ENCODE peak calls at places on chromosomes 4 and X, in four cellular contexts. E is K562, G is GM12878, C is H1. H is an unnamed sample.

GRCh38 chrX:56762707-56763555 is 33.9 kb downstream of the NBDY start:
- DNase-seq in E (no peak), G (no peak), C (no peak), H (no peak)

GRCh38 chrX:69088171-69088938 is 76.9 kb downstream of the PJA1 start:
- DNase-seq in E (no peak), G (no peak), C (no peak), H (no peak)

GRCh38 chrX:16222123-16222522 is 54.8 kb downstream of the MAGEB17 start:
- DNase-seq in E (no peak), G (no peak), C (no peak), H (no peak)

GRCh38 chrX:46957299-46957698 is 45.1 kb downstream of the JADE3 start:
- DNase-seq in E (no peak), G (no peak), C (no peak), H (no peak)

GRCh38 chr4:37002625-37003024 is 241.9 kb upstream of the NWD2 start:
- DNase-seq in E (peak), G (no peak), C (no peak), H (no peak)

GRCh38 chrX:1207496-1208025 is 4.9 kb downstream of the CRLF2 start:
- DNase-seq in E (no peak), G (no peak), C (no peak), H (no peak)

GRCh38 chr4:53005149-53005546 is 143.0 kb downstream of the RASL11B start:
- DNase-seq in E (no peak), G (no peak), C (no peak), H (peak)

GRCh38 chrX:45187731-45188130 is 12.9 kb downstream of the DIPK2B start:
- DNase-seq in E (no peak), G (no peak), C (no peak), H (no peak)

GRCh38 chr4:4496604-4497372 is 45.1 kb downstream of the STX18 start:
- DNase-seq in E (no peak), G (no peak), C (no peak), H (no peak)
- TF ChIP-seq ATF2 in E (no peak), G (no peak), C (no peak), H (no peak)

GRCh38 chrX:48471504-48471903 is 1.4 kb upstream of the SLC38A5 start:
- DNase-seq in E (no peak), G (no peak), C (no peak), H (no peak)

GRCh38 chrX:48468693-48469691 is 1.1 kb downstream of the SLC38A5 start:
- DNase-seq in E (peak), G (no peak), C (peak), H (no peak)

GRCh38 chrX:48470833-48471118 is 716 bp upstream of the SLC38A5 start:
- DNase-seq in E (no peak), G (no peak), C (no peak), H (peak)

GRCh38 chrX:48472225-48472624 is 2.2 kb upstream of the SLC38A5 start:
- DNase-seq in E (no peak), G (no peak), C (no peak), H (no peak)

DNA sequence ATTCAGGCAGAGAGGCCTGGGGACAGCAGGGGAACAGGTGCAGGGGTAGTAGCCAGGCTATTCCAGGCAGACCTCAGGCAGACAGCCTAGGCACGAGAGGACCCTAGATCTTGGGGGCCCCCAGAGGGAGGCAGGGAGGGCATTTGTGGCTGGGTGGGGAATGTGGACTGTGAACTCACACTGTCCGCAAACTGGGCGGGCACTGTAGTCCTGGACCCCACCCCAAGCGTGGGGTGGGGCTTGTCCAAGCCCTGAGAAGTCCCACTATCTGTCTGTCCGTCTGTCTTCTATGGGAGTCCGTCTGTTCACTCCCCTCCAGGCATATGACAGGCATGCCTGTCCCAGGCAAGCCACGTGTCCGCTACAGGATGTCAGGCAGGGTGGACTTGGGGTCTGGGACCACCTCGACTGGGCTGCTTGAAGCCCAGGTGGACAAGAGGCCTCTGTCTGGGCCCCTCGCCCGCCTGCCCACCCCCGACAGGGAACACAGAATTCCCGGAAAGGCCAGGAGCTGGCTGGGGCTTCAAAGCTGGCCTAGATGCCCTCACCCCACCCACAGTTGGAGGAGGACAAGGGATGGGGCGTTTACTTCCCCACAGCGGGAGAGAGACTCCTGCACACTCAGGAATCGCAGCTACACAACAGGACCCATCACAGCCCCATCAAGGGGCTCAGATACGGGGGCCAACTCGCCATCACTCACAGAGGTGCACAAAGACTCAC is at the start of gene SLC38A5:
- DNase-seq in E (peak), G (no peak), C (no peak), H (peak)
- H3K4me3 ChIP-seq in E (peak), G (peak), C (peak), H (peak)

DNA sequence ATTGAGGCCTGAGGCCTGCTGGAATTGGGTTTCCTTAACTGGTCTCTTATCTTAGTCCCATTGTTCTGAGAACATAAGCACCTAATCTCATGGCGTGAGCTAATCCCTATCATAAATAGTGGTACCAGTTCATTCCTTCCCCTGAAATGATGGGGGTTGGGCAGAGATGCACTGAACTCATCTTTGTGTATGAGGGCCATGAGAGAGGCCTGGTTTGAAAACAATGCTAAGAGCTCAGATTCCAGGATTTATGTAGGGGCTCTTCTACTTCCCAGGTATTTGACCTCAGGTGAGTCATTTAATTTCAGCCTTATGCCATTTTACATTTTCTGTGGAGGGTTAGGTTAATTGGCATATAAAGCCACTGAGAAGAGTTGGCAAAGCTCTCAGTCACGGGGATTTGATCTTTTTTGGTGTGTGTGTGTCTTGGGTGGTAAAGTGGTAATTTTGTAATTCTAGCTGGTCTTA is 4.4 kb downstream of the RBM3 start:
- DNase-seq in E (no peak), G (no peak), C (no peak), H (no peak)
- TF ChIP-seq ATF2 in E (no peak), G (no peak), C (peak), H (no peak)

GRCh38 chr4:76681996-76682395 is 215.9 kb downstream of the SOWAHB start:
- DNase-seq in E (no peak), G (no peak), C (no peak), H (no peak)

GRCh38 chr4:76679691-76680090 is 218.3 kb downstream of the SOWAHB start:
- DNase-seq in E (no peak), G (no peak), C (no peak), H (no peak)

GRCh38 chr4:76687730-76688441 is 210.1 kb downstream of the SOWAHB start:
- DNase-seq in E (no peak), G (no peak), C (no peak), H (no peak)

GRCh38 chr4:76680934-76681333 is 217.0 kb downstream of the SOWAHB start:
- DNase-seq in E (no peak), G (no peak), C (no peak), H (no peak)

GRCh38 chr4:76683154-76683553 is 214.8 kb downstream of the SOWAHB start:
- DNase-seq in E (no peak), G (no peak), C (no peak), H (no peak)
- H3K4me3 ChIP-seq in E (no peak), G (no peak), C (no peak), H (no peak)

DNA sequence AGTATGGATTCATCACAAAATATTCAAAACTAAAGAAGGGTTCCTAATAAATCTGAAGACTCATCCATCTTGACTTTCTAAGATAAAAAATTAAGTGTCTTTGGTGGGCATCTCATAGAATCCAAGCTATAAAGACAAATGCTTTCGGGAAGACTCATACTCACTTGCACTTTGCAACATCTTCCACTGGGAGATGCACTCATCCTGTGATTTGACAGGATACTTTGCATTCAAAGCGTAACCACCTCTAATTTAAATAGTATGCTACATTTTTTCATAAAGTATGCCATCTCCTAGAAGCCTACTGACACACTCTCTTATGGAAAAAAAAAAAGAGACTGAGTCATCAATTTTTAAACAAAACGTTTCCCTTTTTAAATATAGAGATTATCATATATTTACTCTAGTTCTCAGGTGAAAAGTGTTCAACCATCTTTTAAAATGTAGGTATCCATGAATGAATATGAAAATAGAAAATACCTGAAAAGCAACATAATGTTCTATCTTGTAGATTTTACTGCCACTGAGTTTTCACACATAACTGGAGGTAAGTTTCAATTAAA is 119.6 kb downstream of the KLHL13 start:
- DNase-seq in E (no peak), G (no peak), C (no peak), H (peak)
- TF ChIP-seq ATF2 in E (no peak), G (no peak), C (no peak), H (no peak)

DNA sequence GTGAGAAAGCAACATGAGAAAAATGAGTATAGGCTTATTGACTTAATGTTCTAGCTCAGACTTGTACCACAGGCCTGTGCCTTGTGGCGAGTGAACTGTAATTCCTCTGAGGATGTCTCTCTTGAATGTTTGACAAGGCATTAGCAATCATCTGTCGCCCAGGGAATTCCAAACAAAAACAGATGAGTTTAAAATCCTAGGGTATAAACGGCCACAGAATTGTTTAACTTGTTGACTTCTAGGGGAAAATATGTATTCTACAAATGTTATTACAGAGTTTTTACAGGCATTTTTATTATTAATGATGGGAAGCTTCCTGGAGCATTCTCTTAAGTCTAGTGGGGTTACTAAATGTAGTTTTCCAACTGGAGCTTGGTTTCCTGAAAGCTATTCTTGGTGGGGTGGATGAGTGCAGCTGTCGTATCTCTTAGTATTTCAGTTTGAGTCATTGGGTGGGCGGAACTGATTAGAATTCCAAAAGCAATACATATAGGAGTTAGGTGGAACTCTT is 40.6 kb downstream of the ARHGAP10 start:
- DNase-seq in E (no peak), G (no peak), C (no peak), H (no peak)
- H3K4me3 ChIP-seq in E (no peak), G (no peak), C (no peak), H (no peak)

DNA sequence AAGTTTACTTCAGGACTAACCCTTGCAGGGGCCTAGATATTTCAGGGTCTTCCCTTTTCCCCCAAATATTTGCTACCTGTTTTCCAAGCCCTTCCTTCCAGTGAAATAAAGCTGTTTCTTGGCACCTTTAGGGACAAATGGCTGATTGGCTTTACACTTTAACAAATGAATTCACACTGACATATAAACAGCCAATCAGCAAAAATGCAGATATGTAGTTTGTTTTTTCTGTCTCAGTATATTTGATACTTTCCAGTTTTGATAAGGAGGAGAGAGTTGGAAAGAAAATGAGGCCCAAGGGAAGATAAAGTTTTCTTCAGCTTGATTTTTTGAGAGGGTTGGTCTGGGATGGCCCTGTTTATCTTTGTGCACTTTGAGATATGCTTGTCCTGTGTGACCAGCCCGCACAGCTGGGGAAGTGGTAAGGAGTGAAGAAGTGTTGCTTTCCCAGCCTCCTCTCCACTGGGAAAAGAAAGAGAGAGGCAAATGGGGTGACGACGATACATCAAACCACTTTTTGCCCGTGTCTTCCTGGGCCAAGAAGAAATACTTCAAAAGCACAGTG is 67.5 kb downstream of the MGST2 start:
- DNase-seq in E (no peak), G (no peak), C (no peak), H (no peak)
- TF ChIP-seq ATF2 in E (no peak), G (no peak), C (no peak), H (no peak)

DNA sequence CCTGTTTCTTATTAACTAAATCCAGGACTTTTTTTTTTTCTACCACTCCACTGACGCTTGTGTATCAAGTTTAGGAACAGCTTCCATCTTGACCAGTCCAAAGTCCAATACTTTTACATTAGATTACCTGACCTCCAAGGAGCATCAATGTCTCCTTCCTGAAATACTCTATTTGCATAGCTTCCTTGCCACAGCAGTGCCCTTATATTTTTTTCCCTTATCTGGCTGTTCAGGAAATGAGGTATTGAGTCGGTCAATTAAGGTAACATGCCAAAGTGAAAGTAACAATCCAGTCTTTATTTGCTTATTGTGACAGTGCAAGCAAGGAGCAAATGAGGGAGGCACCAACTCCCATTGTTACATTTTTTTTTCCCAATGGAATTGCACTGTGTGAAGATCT is 730.8 kb upstream of the NDST4 start:
- DNase-seq in E (no peak), G (no peak), C (no peak), H (peak)
- H3K4me3 ChIP-seq in E (no peak), G (no peak), C (no peak), H (no peak)

DNA sequence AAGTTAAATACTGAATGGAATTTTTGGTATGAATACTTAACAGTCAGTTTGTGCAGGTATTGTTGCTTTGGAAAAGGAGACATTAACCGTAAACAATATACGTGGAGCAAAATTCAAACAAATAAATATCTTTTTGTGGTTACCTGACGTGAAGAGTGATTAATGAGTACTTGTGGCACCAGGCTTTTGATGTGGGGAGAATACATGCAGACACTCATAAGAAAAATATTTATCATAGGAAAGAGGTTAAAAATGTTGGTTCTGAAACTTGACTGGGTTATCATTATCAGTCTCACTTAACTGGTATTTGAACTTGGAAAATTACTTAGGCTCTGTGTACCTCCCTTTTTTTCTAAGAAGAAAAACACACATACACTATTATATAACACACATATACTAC is 136.4 kb upstream of the NDST4 start:
- DNase-seq in E (no peak), G (no peak), C (no peak), H (no peak)
- TF ChIP-seq ATF2 in E (no peak), G (no peak), C (no peak), H (no peak)

H was measured in HepG2.